ENCODE peak calls at places on chromosomes 2 and 18, in eight cellular contexts. L is tibial artery; O is fibroblast of lung; Z is Peyer's patch; H is ovary; A is CD8-positive, alpha-beta T cell; B is left ventricle myocardium inferior; X is hepatocyte. D is an unnamed sample. For H3K36me3, the result is how much of the 10 kb centered on the place peaks cover.

GRCh38 chr2:207805566-207806226 is 36.0 kb upstream of the FZD5 start:
- DNase-seq in L (no peak), H (no peak), A (no peak), X (no peak), Z (no peak), O (no peak), B (no peak), D (no peak)

GRCh38 chr18:42310956-42311355 is 355.9 kb downstream of the PIK3C3 start:
- DNase-seq in X (no peak), Z (no peak), B (peak), O (no peak), A (no peak), L (no peak), H (no peak), D (peak)

GRCh38 chr2:70984576-70985282 is 6.3 kb downstream of the ANKRD53 start:
- DNase-seq in H (peak), B (peak), L (peak), Z (peak), A (peak), O (peak), X (peak), D (no peak)

GRCh38 chr18:1092228-1092627 is 187.6 kb downstream of the ADCYAP1 start:
- DNase-seq in Z (no peak), H (no peak), O (no peak), X (peak), A (no peak), L (no peak), B (no peak), D (no peak)

GRCh38 chr2:7015007-7015950 is 98.1 kb downstream of the RNF144A start:
- DNase-seq in L (no peak), B (no peak), X (no peak), A (no peak), O (no peak), Z (no peak), H (no peak), D (no peak)

GRCh38 chr2:3208591-3208990 is 169.0 kb downstream of the EIPR1 start:
- DNase-seq in X (no peak), Z (no peak), O (no peak), A (no peak), B (no peak), H (no peak), L (no peak), D (no peak)

GRCh38 chr18:60555629-60556028 is 183.1 kb upstream of the MC4R start:
- DNase-seq in L (no peak), X (no peak), O (no peak), H (no peak), B (no peak), Z (no peak), A (no peak), D (no peak)

GRCh38 chr18:79553154-79553553 is 126.4 kb upstream of the CTDP1 start:
- DNase-seq in L (peak), H (no peak), B (no peak), A (no peak), X (no peak), O (no peak), Z (no peak), D (no peak)

GRCh38 chr18:11146947-11147345 is 2.4 kb downstream of the PIEZO2 start:
- DNase-seq in H (no peak), O (no peak), X (no peak), L (no peak), A (no peak), B (no peak), Z (no peak), D (no peak)

GRCh38 chr2:44928660-44929471 is 12.6 kb upstream of the SIX3 start:
- DNase-seq in L (no peak), B (no peak), X (no peak), A (no peak), Z (no peak), H (no peak), O (no peak), D (no peak)

GRCh38 chr2:68889500-68889899 is 18.3 kb upstream of the BMP10 start:
- DNase-seq in B (no peak), Z (no peak), L (no peak), X (no peak), A (no peak), O (peak), H (no peak), D (no peak)

DNA sequence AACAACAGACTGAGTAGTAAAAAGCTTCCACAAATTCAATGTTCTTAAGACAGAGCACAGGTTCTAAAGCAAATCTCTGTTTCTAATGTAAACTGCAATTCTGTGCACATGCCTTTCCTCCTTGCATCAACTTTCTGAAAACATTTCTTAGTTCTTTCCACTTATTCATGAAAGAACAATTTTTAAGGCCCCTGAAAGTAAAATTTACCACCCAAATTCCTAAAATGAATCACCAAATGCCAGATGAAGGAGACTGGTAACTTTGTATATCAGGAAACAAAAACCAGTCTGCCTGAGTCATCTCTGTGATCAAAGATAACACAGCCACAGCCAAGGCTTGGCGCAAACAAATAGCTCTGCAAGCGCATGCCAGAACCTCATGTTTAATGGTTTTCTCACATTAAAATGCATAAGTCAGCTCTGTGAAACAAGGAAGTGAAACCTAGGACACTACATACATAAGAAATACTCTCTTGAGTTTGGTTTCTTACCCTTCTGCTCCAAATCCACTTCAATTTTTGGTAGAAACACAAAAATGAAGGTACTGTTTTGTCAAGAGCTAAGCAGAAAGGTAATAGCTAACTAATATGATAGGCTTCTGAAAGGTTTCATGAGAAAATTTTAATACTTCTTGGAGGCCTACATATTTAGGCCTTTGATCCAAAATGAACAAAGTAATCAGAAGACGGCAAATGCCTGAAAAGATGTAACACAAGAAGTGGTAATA is 169.4 kb downstream of the THADA start:
- DNase-seq in Z (peak), L (peak), X (peak), H (no peak), B (no peak), A (peak), O (peak), D (peak)
- H3K4me3 ChIP-seq in Z (no peak), L (no peak), X (no peak), H (no peak), B (no peak), A (no peak), O (no peak), D (no peak)

GRCh38 chr2:11215407-11215806 is 60.1 kb downstream of the SLC66A3 start:
- DNase-seq in B (no peak), L (no peak), O (no peak), Z (no peak), X (no peak), A (no peak), H (no peak), D (no peak)

GRCh38 chr2:11213975-11214374 is 58.7 kb downstream of the SLC66A3 start:
- DNase-seq in H (no peak), L (no peak), X (no peak), A (no peak), B (no peak), Z (no peak), O (no peak), D (no peak)

GRCh38 chr2:11212645-11213044 is 57.4 kb downstream of the SLC66A3 start:
- DNase-seq in X (no peak), L (no peak), B (no peak), O (no peak), Z (no peak), A (no peak), H (no peak), D (no peak)

GRCh38 chr2:11214770-11215169 is 59.5 kb downstream of the SLC66A3 start:
- DNase-seq in B (no peak), H (no peak), L (no peak), A (no peak), O (no peak), Z (no peak), X (no peak), D (no peak)

GRCh38 chr2:11213090-11213638 is 57.9 kb downstream of the SLC66A3 start:
- DNase-seq in O (peak), X (no peak), H (no peak), L (no peak), B (no peak), A (no peak), Z (no peak), D (peak)
- H3K36me3 ChIP-seq in O (under half), X (under half), H (under half), L (half or more), B (half or more), A (under half), Z (half or more), D (under half)

GRCh38 chr2:42906557-42907380 is 114.4 kb upstream of the HAAO start:
- DNase-seq in X (peak), O (peak), L (peak), H (peak), B (peak), Z (no peak), A (no peak), D (no peak)

GRCh38 chr2:42907835-42908234 is 115.5 kb upstream of the HAAO start:
- DNase-seq in Z (no peak), A (no peak), L (no peak), B (no peak), X (no peak), H (no peak), O (no peak), D (no peak)

GRCh38 chr2:42908538-42909200 is 116.3 kb upstream of the HAAO start:
- DNase-seq in B (no peak), H (no peak), X (no peak), L (no peak), Z (no peak), O (peak), A (no peak), D (no peak)

GRCh38 chr2:42910657-42911405 is 118.4 kb upstream of the HAAO start:
- DNase-seq in H (no peak), B (no peak), L (no peak), O (no peak), A (no peak), Z (no peak), X (no peak), D (no peak)

GRCh38 chr2:42909966-42910365 is 117.6 kb upstream of the HAAO start:
- DNase-seq in Z (no peak), X (no peak), H (no peak), O (no peak), L (no peak), A (no peak), B (no peak), D (no peak)
- TF ChIP-seq CTCF in Z (no peak), X (no peak), H (no peak), O (no peak), L (no peak), A (no peak), B (no peak), D (no peak)

GRCh38 chr2:174332607-174333001 is 2.1 kb upstream of the SP9 start:
- DNase-seq in O (no peak), A (no peak), X (no peak), L (no peak), B (no peak), Z (no peak), H (no peak), D (no peak)

GRCh38 chr2:174334278-174334715 is 457 bp upstream of the SP9 start:
- DNase-seq in O (no peak), A (no peak), B (no peak), L (no peak), Z (no peak), X (no peak), H (no peak), D (no peak)

GRCh38 chr2:174333502-174334277 is 1.1 kb upstream of the SP9 start:
- DNase-seq in O (no peak), A (no peak), L (no peak), H (no peak), B (no peak), Z (no peak), X (no peak), D (no peak)

GRCh38 chr2:174331731-174332606 is 2.8 kb upstream of the SP9 start:
- DNase-seq in A (no peak), O (no peak), B (no peak), X (no peak), L (no peak), Z (no peak), H (no peak), D (no peak)

DNA sequence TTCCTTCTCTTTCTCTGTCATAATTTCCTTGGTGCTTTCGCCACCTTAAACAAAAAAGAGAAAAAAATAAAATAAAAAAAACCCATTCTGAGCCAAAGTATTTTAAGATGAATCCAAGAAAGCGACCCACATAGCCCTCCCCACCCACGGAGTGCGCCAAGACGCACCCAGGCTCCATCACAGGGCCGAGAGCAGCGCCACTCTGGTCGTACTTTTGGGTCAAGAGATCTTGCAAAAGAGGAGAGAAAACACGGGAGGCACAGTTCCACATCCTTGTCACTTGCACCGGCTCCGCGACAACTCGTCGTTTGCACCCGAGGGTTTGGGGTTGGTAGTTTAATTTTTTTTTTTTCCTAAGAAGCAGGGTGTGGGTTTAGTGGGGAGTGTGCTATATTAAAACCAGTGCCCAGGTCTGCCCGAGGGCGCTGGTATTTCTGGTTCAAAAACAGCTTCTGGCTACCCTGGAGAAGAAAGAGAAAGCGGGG is 1.7 kb upstream of the SP9 start:
- DNase-seq in O (no peak), X (no peak), Z (no peak), H (no peak), A (no peak), L (no peak), B (no peak), D (no peak)
- H3K4me3 ChIP-seq in O (no peak), X (no peak), Z (no peak), H (no peak), A (no peak), L (no peak), B (no peak), D (no peak)

DNA sequence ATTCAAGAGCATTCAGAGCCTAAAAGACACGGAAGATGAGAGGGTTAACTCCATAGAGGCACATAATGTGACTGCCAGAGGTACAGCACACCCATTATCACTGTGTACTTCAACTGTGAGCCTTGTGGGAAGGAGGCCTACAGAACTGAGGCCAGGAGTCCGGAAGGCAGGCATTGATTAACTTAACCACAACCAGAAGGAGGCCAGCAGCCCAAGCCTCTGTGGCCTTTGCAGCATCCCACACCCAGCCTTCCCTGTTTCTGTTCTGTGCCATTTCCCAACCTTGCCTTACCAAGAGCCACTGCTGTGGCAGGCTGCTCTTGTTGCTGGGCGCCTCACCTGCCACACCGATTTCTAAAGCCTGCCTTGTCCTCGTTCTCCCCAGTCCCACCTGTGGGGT is 27.2 kb downstream of the SIGLEC15 start:
- DNase-seq in L (no peak), O (no peak), B (no peak), Z (no peak), H (no peak), A (no peak), X (no peak), D (no peak)
- H3K36me3 ChIP-seq in L (under half), O (under half), B (half or more), Z (half or more), H (under half), A (under half), X (under half), D (under half)

GRCh38 chr18:62564044-62564443 is 41.2 kb downstream of the ZCCHC2 start:
- DNase-seq in B (no peak), A (no peak), Z (no peak), L (no peak), O (no peak), H (no peak), X (no peak), D (no peak)

GRCh38 chr18:62571037-62571436 is 48.2 kb downstream of the ZCCHC2 start:
- DNase-seq in O (no peak), Z (no peak), X (no peak), A (no peak), H (no peak), L (no peak), B (no peak), D (no peak)

GRCh38 chr18:62569081-62569480 is 46.3 kb downstream of the ZCCHC2 start:
- DNase-seq in B (no peak), A (no peak), H (no peak), O (no peak), X (no peak), L (no peak), Z (no peak), D (no peak)

GRCh38 chr18:62566818-62567217 is 44.0 kb downstream of the ZCCHC2 start:
- DNase-seq in A (no peak), Z (no peak), H (no peak), O (no peak), B (no peak), X (no peak), L (no peak), D (no peak)

GRCh38 chr18:62566199-62566598 is 43.4 kb downstream of the ZCCHC2 start:
- DNase-seq in X (peak), Z (no peak), O (peak), H (no peak), A (no peak), B (no peak), L (no peak), D (no peak)
- TF ChIP-seq CTCF in X (peak), Z (peak), O (no peak), H (no peak), A (peak), B (peak), L (peak), D (no peak)